ENCODE peak calls at places on chromosomes 6 and 20, in seven cellular contexts. M, P, C, G, S, O and K are unnamed samples.

GRCh38 chr6:43770417-43771209 is 602 bp downstream of the VEGFA start:
- DNase-seq in M (peak; percentile 76), P (no peak), C (peak; percentile 87), G (peak; percentile 36), S (peak; percentile 81), O (peak; percentile 79), K (no peak)

GRCh38 chr20:1417273-1417672 is 24.4 kb upstream of the FKBP1A start:
- DNase-seq in M (no peak), P (no peak), C (peak; percentile 29), G (no peak), S (no peak), O (no peak), K (no peak)

GRCh38 chr20:35618032-35618371 is 2.4 kb downstream of the SPAG4 start:
- DNase-seq in M (no peak), P (no peak), C (no peak), G (no peak), S (no peak), O (no peak), K (no peak)

GRCh38 chr20:43961116-43961515 is 46.5 kb downstream of the TOX2 start:
- DNase-seq in M (no peak), P (no peak), C (no peak), G (no peak), S (no peak), O (no peak), K (no peak)

GRCh38 chr6:70686548-70687133 is 19.0 kb downstream of the SMAP1 start:
- DNase-seq in M (no peak), P (no peak), C (peak; percentile 15), G (peak; percentile 69), S (no peak), O (no peak), K (no peak)

GRCh38 chr20:4283011-4283410 is 267.7 kb upstream of the RNF24 start:
- DNase-seq in M (no peak), P (no peak), C (no peak), G (no peak), S (no peak), O (no peak), K (no peak)

GRCh38 chr6:90471297-90471696 is 115.6 kb downstream of the MAP3K7 start:
- DNase-seq in M (no peak), P (no peak), C (no peak), G (no peak), S (no peak), O (no peak), K (no peak)

GRCh38 chr6:37303891-37304503 is 46.1 kb upstream of the TMEM217 start:
- DNase-seq in M (no peak), P (no peak), C (peak; percentile 53), G (peak; percentile 45), S (peak; percentile 32), O (no peak), K (no peak)

GRCh38 chr20:62787866-62788265 is 8.4 kb upstream of the MRGBP start:
- DNase-seq in M (no peak), P (no peak), C (no peak), G (no peak), S (no peak), O (no peak), K (no peak)

GRCh38 chr20:18686696-18687095 is 98.8 kb downstream of the DTD1 start:
- DNase-seq in M (no peak), P (no peak), C (no peak), G (no peak), S (no peak), O (no peak), K (no peak)

GRCh38 chr6:150560884-150561219 is 38.8 kb upstream of the PLEKHG1 start:
- DNase-seq in M (no peak), P (no peak), C (no peak), G (no peak), S (no peak), O (no peak), K (no peak)

GRCh38 chr6:132333639-132334516 is 67.4 kb downstream of the MOXD1 start:
- DNase-seq in M (no peak), P (no peak), C (peak; percentile 70), G (no peak), S (peak; percentile 72), O (no peak), K (no peak)

GRCh38 chr20:46402236-46402886 is 4.1 kb downstream of the ELMO2 start:
- DNase-seq in M (no peak), P (no peak), C (no peak), G (peak; percentile 69), S (no peak), O (no peak), K (peak; percentile 56)

GRCh38 chr6:105798057-105798456 is 288.1 kb upstream of the PRDM1 start:
- DNase-seq in M (no peak), P (no peak), C (peak; percentile 12), G (no peak), S (no peak), O (no peak), K (no peak)

GRCh38 chr6:109429496-109429895 is 10.9 kb downstream of the PPIL6 start:
- DNase-seq in M (no peak), P (no peak), C (no peak), G (no peak), S (no peak), O (no peak), K (no peak)

GRCh38 chr6:163413345-163414116 is 987 bp upstream of the QKI start:
- DNase-seq in M (peak; percentile 91), P (peak; percentile 83), C (peak; percentile 97), G (peak; percentile 92), S (peak; percentile 92), O (peak; percentile 79), K (no peak)

GRCh38 chr6:156867121-156867520 is 89.9 kb downstream of the ARID1B start:
- DNase-seq in M (no peak), P (no peak), C (no peak), G (no peak), S (no peak), O (no peak), K (no peak)

GRCh38 chr20:51966296-51966971 is 164.1 kb upstream of the SALL4 start:
- DNase-seq in M (peak; percentile 48), P (no peak), C (peak; percentile 57), G (peak; percentile 32), S (peak; percentile 83), O (no peak), K (no peak)

GRCh38 chr6:5204340-5204739 is 56.4 kb downstream of the LYRM4 start:
- DNase-seq in M (no peak), P (no peak), C (no peak), G (no peak), S (no peak), O (no peak), K (no peak)

GRCh38 chr6:106253194-106253593 is 72.4 kb downstream of the ATG5 start:
- DNase-seq in M (no peak), P (no peak), C (peak; percentile 33), G (no peak), S (no peak), O (no peak), K (no peak)

GRCh38 chr6:137697267-137697938 is 169.7 kb upstream of the TNFAIP3 start:
- DNase-seq in M (no peak), P (no peak), C (peak; percentile 63), G (no peak), S (no peak), O (no peak), K (no peak)

GRCh38 chr6:10429638-10430427 is 15.0 kb upstream of the TFAP2A start:
- DNase-seq in M (no peak), P (no peak), C (peak; percentile 47), G (peak; percentile 57), S (peak; percentile 51), O (no peak), K (no peak)

GRCh38 chr6:22099241-22099640 is 197.6 kb downstream of the PRL start:
- DNase-seq in M (no peak), P (no peak), C (no peak), G (no peak), S (no peak), O (no peak), K (no peak)

GRCh38 chr6:2999621-3000455 is at the start of gene NQO2:
- DNase-seq in M (peak; percentile 93), P (peak; percentile 84), C (peak; percentile 93), G (peak; percentile 86), S (peak; percentile 89), O (peak; percentile 97), K (no peak)

GRCh38 chr6:29589423-29590048 is 4.6 kb downstream of the OR2H2 start:
- DNase-seq in M (no peak), P (no peak), C (peak; percentile 36), G (peak; percentile 57), S (peak; percentile 73), O (no peak), K (no peak)